ENCODE peak calls at places on chromosomes 2 and 18, in four cellular contexts. O, U, H and L are unnamed samples.

GRCh38 chr2:54673501-54673998 is 49.9 kb upstream of the EML6 start:
- DNase-seq in H (peak; percentile 89), O (peak; percentile 75), U (no peak), L (peak; percentile 84)

GRCh38 chr18:64119916-64120315 is 29.0 kb downstream of the LINC00305 start:
- DNase-seq in H (no peak), O (no peak), U (no peak), L (no peak)

GRCh38 chr2:191556463-191556862 is 121.5 kb upstream of the NABP1 start:
- DNase-seq in H (no peak), O (no peak), U (no peak), L (no peak)

GRCh38 chr2:9653485-9654271 is 22.9 kb upstream of the YWHAQ start:
- DNase-seq in U (no peak), H (no peak), O (no peak), L (no peak)

GRCh38 chr2:215833531-215834162 is 179.7 kb downstream of the MREG start:
- DNase-seq in H (no peak), U (peak; percentile 87), O (no peak), L (no peak)

GRCh38 chr2:164976301-164976700 is 21.0 kb upstream of the SLC38A11 start:
- DNase-seq in O (no peak), H (no peak), U (no peak), L (no peak)

GRCh38 chr2:73998451-73998850 is 13.7 kb downstream of the TET3 start:
- DNase-seq in H (no peak), O (no peak), U (no peak), L (no peak)

GRCh38 chr2:48043746-48044145 is 137.4 kb upstream of the FBXO11 start:
- DNase-seq in H (no peak), O (no peak), U (peak; percentile 2), L (no peak)

GRCh38 chr2:172408143-172408766 is 19.1 kb upstream of the ITGA6 start:
- DNase-seq in U (no peak), H (no peak), O (no peak), L (no peak)

GRCh38 chr2:67565761-67566160 is 168.6 kb downstream of the ETAA1 start:
- DNase-seq in O (no peak), U (peak; percentile 95), H (no peak), L (no peak)

GRCh38 chr2:39664898-39665591 is 672 bp upstream of the TMEM178A start:
- DNase-seq in H (no peak), O (no peak), U (no peak), L (no peak)

GRCh38 chr2:39664478-39664877 is 1.2 kb upstream of the TMEM178A start:
- DNase-seq in O (no peak), U (no peak), H (no peak), L (no peak)

GRCh38 chr2:39666489-39667141 is 898 bp downstream of the TMEM178A start:
- DNase-seq in O (no peak), H (no peak), U (no peak), L (no peak)

GRCh38 chr2:39667142-39667880 is 1.6 kb downstream of the TMEM178A start:
- DNase-seq in U (no peak), O (no peak), H (no peak), L (no peak)

DNA sequence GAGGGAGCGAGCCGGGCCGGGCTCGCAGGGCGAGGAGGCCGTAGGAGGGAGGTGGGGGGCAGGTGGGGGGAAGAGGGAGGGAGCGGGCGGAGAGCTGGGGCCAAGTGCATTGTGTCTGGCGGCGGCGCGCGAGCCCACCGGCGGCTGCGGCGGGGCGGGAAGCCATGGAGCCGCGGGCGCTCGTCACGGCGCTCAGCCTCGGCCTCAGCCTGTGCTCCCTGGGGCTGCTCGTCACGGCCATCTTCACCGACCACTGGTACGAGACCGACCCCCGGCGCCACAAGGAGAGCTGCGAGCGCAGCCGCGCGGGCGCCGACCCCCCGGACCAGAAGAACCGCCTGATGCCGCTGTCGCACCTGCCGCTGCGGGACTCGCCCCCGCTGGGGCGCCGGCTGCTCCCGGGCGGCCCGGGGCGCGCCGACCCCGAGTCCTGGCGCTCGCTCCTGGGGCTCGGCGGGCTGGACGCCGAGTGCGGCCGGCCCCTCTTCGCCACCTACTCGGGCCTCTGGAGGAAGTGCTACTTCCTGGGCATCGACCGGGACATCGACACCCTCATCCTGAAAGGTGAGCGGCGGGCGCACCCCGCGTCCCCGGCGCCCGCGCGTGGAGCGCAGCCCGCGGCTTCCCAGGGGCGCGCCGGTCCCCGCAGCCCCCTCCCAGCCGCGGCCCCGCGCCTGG is at the start of gene TMEM178A:
- DNase-seq in O (peak; percentile 59), U (no peak), H (peak; percentile 79), L (no peak)
- H3K4me3 ChIP-seq in O (peak within 1 kb of the TSS; percentile 52), U (peak within 1 kb of the TSS; percentile 10), H (peak within 1 kb of the TSS; percentile 63), L (no peak within 1 kb of the TSS)

DNA sequence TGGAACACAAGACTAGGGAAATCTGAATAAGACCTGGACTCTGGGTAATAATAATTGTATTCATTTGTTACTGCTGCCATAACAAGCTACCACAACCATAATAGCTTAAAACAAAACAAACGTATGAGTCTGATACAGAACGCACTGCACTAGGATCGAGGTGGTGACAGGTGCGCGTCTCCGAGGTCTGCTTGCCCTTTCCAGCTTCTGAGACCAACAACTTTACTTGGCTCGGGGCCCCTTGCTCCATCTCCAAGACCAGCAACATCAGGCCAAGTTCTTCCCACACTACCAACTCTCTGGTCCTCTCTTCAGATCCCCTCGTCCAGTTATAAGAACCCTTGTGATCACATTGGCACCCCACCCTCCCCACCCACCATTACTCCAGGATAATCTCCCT is 42.8 kb downstream of the TBC1D8 start:
- DNase-seq in H (no peak), U (no peak), O (no peak), L (no peak)
- H3K4me1 ChIP-seq in H (peaks cover 18% of the 10 kb centered on the region), U (peaks cover 6% of the 10 kb centered on the region), O (peaks cover 57% of the 10 kb centered on the region), L (peaks cover 27% of the 10 kb centered on the region)

GRCh38 chr18:69586581-69586980 is 185.9 kb downstream of the DOK6 start:
- DNase-seq in H (no peak), U (no peak), O (no peak), L (no peak)
- H3K36me3 ChIP-seq in H (no peaks in the 10 kb centered on the region), U (no peaks in the 10 kb centered on the region), O (no peaks in the 10 kb centered on the region), L (no peaks in the 10 kb centered on the region)

DNA sequence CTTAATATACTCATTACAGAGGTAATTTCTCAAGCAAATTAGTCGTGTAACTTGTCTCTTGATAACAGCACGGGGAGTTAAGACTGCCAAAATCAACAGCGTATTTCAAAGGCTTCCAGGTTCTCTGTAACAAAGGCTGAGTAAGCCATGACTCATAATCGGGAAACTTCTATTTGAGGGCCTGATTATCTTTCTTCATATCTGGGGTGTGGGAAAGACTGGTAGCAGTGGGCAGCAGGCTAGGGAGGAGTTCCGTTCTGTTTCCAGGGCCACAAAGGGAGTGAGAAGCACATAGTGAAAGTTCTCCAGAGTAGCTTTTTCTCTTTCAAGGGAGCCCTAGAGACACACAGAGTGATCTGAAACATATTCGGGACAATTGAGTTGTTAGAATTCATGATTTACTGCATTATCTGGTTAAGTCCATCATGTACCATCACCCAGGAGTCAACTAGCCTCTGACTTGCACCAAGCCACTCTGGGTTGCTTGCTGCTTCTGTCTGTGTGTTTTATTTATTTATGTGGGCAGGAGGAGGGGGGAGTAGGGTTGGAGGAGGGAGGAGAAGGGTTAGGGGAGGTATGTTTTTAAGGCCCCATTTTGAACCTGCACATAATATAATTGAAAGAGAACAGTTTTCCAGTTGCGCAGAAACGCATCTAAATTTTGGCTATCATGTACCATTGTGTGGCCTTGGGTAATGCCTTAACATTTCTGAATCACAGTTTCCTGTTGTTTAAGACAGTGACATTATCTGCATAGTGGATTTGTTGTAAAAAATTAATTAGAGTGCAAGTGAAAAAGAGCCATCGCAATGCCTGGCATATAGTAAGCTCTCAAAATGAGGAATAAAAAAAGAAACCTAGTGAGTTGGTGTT is 80.5 kb upstream of the ITPRID2 start:
- DNase-seq in U (peak; percentile 93), H (no peak), O (no peak), L (peak; percentile 27)
- H3K4me3 ChIP-seq in U (no peak overlapping the region), H (peak overlapping the region; percentile 13), O (no peak overlapping the region), L (no peak overlapping the region)

GRCh38 chr2:240957656-240958365 is 40.6 kb upstream of the SNED1 start:
- DNase-seq in H (peak; percentile 84), O (peak; percentile 42), U (no peak), L (no peak)
- H3K4me1 ChIP-seq in H (peaks cover 23% of the 10 kb centered on the region), O (no peaks in the 10 kb centered on the region), U (peaks cover 32% of the 10 kb centered on the region), L (no peaks in the 10 kb centered on the region)

DNA sequence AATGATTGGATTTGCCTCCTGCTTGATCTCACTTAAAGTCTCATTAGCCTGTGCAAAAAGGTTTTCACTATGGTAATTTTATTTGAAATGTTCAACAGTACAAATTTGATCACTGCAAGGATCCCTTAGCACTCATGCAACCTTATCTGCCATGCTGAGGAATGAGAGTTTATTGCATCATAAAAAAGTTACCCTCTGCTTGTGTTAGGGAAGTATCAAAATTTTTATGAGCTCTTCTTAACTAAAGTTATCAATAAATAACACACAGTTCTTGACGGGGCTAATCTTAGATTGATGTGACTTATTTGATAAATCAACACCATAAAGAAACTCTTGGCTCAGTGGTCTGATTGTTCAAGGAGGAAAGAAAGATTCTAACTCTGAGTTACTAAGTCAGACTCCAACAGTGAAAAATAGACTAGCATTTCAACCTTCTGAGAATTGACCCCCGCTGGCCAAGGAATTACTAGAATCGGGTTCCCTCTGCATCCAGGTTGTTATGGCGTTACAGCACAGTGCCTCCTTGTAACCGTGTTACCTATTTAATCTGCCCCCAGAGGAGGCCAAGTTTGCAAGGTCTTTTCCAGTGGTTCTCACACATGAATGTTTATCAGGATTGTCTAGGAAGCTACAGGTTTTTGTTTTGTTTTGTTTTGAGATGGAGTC is 259.7 kb downstream of the CDCA7 start:
- DNase-seq in U (no peak), O (no peak), H (no peak), L (no peak)
- H3K36me3 ChIP-seq in U (no peaks in the 10 kb centered on the region), O (no peaks in the 10 kb centered on the region), H (no peaks in the 10 kb centered on the region), L (no peaks in the 10 kb centered on the region)

GRCh38 chr2:226649201-226649600 is 150.4 kb downstream of the IRS1 start:
- DNase-seq in U (no peak), H (no peak), O (no peak), L (no peak)

GRCh38 chr2:226652983-226653765 is 146.4 kb downstream of the IRS1 start:
- DNase-seq in O (no peak), H (no peak), U (peak; percentile 42), L (no peak)

GRCh38 chr2:226652388-226652787 is 147.2 kb downstream of the IRS1 start:
- DNase-seq in H (no peak), O (no peak), U (peak; percentile 97), L (no peak)

GRCh38 chr2:226647626-226648518 is 151.7 kb downstream of the IRS1 start:
- DNase-seq in O (peak; percentile 63), H (peak; percentile 71), U (peak; percentile 37), L (no peak)

GRCh38 chr2:226649871-226650660 is 149.6 kb downstream of the IRS1 start:
- DNase-seq in O (no peak), H (peak; percentile 88), U (peak; percentile 98), L (peak; percentile 80)
- H3K4me3 ChIP-seq in O (no peak overlapping the region), H (no peak overlapping the region), U (no peak overlapping the region), L (no peak overlapping the region)

GRCh38 chr2:6929196-6929874 is 12.1 kb downstream of the RNF144A start:
- DNase-seq in O (no peak), H (no peak), U (no peak), L (no peak)
- H3K4me1 ChIP-seq in O (peaks cover 50% of the 10 kb centered on the region), H (peaks cover 16% of the 10 kb centered on the region), U (no peaks in the 10 kb centered on the region), L (no peaks in the 10 kb centered on the region)

GRCh38 chr2:3553946-3554345 is 4.2 kb downstream of the RNASEH1 start:
- DNase-seq in O (no peak), H (no peak), U (no peak), L (no peak)
- H3K36me3 ChIP-seq in O (peaks cover 51% of the 10 kb centered on the region), H (peaks cover 28% of the 10 kb centered on the region), U (peaks cover 46% of the 10 kb centered on the region), L (peaks cover 5% of the 10 kb centered on the region)